ENCODE peak calls at places on chromosomes 11 and 22, in nine cellular contexts. F is activated naive CD4-positive, alpha-beta T cell treated with anti-CD3 and anti-CD28 coated beads, Interleukin-2, amount 10 ng/mL, durations not matched to agents 7 days and 5 days; Y is neural progenitor cell; T is left lobe of liver; X is right cardiac atrium; G is NCI-H82; U is gastrocnemius medialis; N is right lobe of liver; P is iPS DF 6.9. E is an unnamed sample.

GRCh38 chr11:134779179-134779578 is 367.1 kb upstream of the B3GAT1 start:
- DNase-seq in F (no peak), T (peak), G (no peak), P (no peak), N (peak), U (no peak), X (no peak), Y (no peak), E (no peak)

GRCh38 chr22:19522881-19523239 is 1.4 kb downstream of the CLDN5 start:
- DNase-seq in P (no peak), Y (no peak), U (no peak), F (no peak), G (peak), N (no peak), T (no peak), X (no peak), E (peak)

GRCh38 chr11:128687321-128687720 is 6.6 kb upstream of the FLI1 start:
- DNase-seq in N (no peak), Y (peak), P (no peak), U (no peak), G (no peak), T (no peak), F (peak), X (peak), E (no peak)

GRCh38 chr11:121534131-121535093 is 81.6 kb upstream of the SORL1-AS1 start:
- DNase-seq in N (no peak), U (no peak), P (no peak), Y (no peak), T (no peak), X (peak), F (no peak), G (peak), E (no peak)

GRCh38 chr22:28601915-28602314 is 77.7 kb downstream of the TTC28 start:
- DNase-seq in Y (no peak), N (no peak), P (no peak), T (no peak), U (no peak), X (no peak), F (no peak), G (no peak), E (no peak)

GRCh38 chr11:101100601-101101000 is 29.0 kb downstream of the PGR start:
- DNase-seq in Y (no peak), U (no peak), N (no peak), G (no peak), F (no peak), P (no peak), X (no peak), T (no peak), E (no peak)

GRCh38 chr11:67073908-67074307 is 17.3 kb downstream of the RHOD start:
- DNase-seq in T (no peak), F (no peak), X (no peak), U (no peak), P (no peak), G (no peak), N (no peak), Y (no peak), E (no peak)

GRCh38 chr11:64419257-64419790 is 60.4 kb downstream of the RPS6KA4 start:
- DNase-seq in P (no peak), F (no peak), T (no peak), Y (no peak), U (no peak), N (no peak), X (no peak), G (no peak), E (no peak)

E was measured in activated effector memory CD4-positive, alpha-beta T cell treated with anti-CD3 and anti-CD28 coated beads, Interleukin-2, amount 50 U/mL, for 16 hours.